ENCODE peak calls at places on chromosome 5, in four cellular contexts. M is astrocyte, X is right lobe of liver, W is GM12878. B is an unnamed sample. For H3K36me3, the result is how much of the 10 kb centered on the place peaks cover.

GRCh38 chr5:59428391-59428790 is 465.1 kb downstream of the PDE4D start:
- DNase-seq in M (peak), X (no peak), W (no peak), B (no peak)

GRCh38 chr5:93611900-93612898 is 29.2 kb downstream of the NR2F1 start:
- DNase-seq in M (peak), X (no peak), W (no peak), B (no peak)

GRCh38 chr5:73280821-73281746 is 108.1 kb downstream of the TMEM174 start:
- DNase-seq in M (peak), X (no peak), W (no peak), B (no peak)

GRCh38 chr5:125106881-125107280 is 360.4 kb upstream of the ZNF608 start:
- DNase-seq in M (no peak), X (no peak), W (no peak), B (no peak)

GRCh38 chr5:160496784-160497183 is 75.1 kb downstream of the PTTG1 start:
- DNase-seq in M (no peak), X (no peak), W (no peak), B (no peak)

GRCh38 chr5:1883120-1883924 is 597 bp upstream of the IRX4 start:
- DNase-seq in M (no peak), X (no peak), W (no peak), B (no peak)

GRCh38 chr5:1435369-1435768 is 9.9 kb downstream of the SLC6A3 start:
- DNase-seq in M (no peak), X (no peak), W (no peak), B (no peak)

GRCh38 chr5:149855371-149855770 is 89.2 kb downstream of the PDE6A start:
- DNase-seq in M (peak), X (no peak), W (no peak), B (no peak)

GRCh38 chr5:157659886-157660660 is 7.8 kb upstream of the SOX30 start:
- DNase-seq in M (no peak), X (no peak), W (no peak), B (no peak)

GRCh38 chr5:1152771-1153282 is 41.0 kb upstream of the SLC12A7 start:
- DNase-seq in M (no peak), X (no peak), W (no peak), B (no peak)

GRCh38 chr5:126544087-126544740 is 50.8 kb downstream of the ALDH7A1 start:
- DNase-seq in M (no peak), X (no peak), W (no peak), B (no peak)

GRCh38 chr5:84197542-84197941 is 187.1 kb downstream of the EDIL3 start:
- DNase-seq in M (no peak), X (no peak), W (no peak), B (no peak)

GRCh38 chr5:114449836-114450515 is 88.1 kb downstream of the KCNN2 start:
- DNase-seq in M (peak), X (peak), W (peak), B (peak)

GRCh38 chr5:5804834-5805233 is 382.4 kb downstream of the ICE1 start:
- DNase-seq in M (no peak), X (no peak), W (no peak), B (no peak)

GRCh38 chr5:14655146-14655741 is 9.3 kb upstream of the OTULIN start:
- DNase-seq in M (no peak), X (no peak), W (no peak), B (no peak)

GRCh38 chr5:179280095-179280490 is 65.2 kb downstream of the ADAMTS2 start:
- DNase-seq in M (no peak), X (peak), W (no peak), B (no peak)

GRCh38 chr5:68898961-68899471 is 194.8 kb upstream of the SLC30A5 start:
- DNase-seq in M (peak), X (no peak), W (no peak), B (no peak)

DNA sequence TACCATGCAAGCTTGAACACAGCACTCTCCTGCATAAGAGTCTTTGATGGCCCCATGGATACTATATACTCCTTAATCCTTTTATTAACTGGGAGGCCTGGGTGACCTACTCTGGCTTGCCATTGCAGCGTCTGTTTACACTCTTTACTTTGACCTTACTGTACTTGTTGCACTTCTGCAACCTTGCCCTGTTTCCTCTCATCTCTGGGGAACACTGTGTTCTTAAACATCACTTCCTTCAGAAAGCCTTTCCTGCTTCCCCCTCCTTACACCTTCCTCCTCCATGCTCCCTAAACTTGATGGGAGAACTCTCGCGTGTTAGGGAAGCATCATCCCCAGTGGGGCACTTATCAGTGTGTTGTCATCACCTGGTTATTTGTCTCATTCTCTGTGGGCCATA is 222.3 kb downstream of the NR3C1 start:
- DNase-seq in M (no peak), X (no peak), W (no peak), B (no peak)
- H3K27ac ChIP-seq in M (no peak), X (no peak), W (no peak), B (no peak)

GRCh38 chr5:34826347-34826746 is 12.6 kb upstream of the TTC23L start:
- DNase-seq in M (peak), X (no peak), W (no peak), B (no peak)
- H3K36me3 ChIP-seq in M (half or more), X (half or more), W (under half), B (under half)

DNA sequence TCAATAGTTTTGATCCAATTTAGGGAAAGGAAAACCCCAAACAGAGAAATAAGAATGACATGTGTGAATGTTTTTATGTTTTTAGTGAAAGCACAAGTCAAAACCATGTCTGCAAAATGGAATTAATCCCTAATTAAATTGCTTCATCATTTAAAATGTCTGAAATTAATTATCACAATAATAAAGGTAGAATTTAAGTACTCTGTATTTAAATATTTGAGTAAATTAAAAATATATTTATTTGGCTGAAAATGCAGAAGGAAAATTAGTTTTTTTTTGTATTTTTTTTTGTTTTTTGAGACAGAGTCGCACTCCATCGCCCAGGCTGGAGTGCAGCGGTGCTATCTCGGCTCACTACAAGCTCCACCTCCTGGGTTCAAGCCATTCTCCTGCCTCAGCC is 330.5 kb upstream of the EFNA5 start:
- DNase-seq in M (no peak), X (no peak), W (no peak), B (no peak)
- H3K27ac ChIP-seq in M (no peak), X (no peak), W (no peak), B (no peak)

DNA sequence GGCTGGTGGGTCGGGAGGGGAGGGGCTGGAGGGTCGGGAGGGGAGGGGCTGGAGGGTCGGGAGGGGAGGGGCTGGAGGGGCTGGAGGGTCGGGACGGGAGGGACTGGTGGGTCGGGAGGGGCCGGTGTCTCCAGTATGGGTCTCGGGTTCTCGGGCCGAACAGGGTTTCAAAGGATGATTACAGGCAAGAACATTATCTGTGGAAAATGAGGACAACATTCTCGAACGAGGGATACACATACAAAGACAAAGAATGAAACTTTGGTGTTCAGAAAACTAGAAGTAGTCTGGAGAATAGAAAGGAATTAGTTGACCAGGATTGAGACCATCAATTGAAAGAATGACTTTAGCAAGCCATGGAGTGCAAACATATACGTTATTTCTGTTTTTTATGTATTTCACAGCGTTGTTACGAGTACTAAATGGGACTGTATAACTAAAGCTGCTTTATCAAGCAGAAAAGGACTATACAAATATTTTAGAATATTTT is 360 bp upstream of the ZCCHC10 start:
- DNase-seq in M (no peak), X (no peak), W (no peak), B (no peak)
- H3K36me3 ChIP-seq in M (under half), X (under half), W (under half), B (under half)

GRCh38 chr5:159095882-159096554 is 3.7 kb downstream of the EBF1 start:
- DNase-seq in M (no peak), X (no peak), W (no peak), B (peak)
- H3K27ac ChIP-seq in M (peak), X (no peak), W (peak), B (peak)

GRCh38 chr5:88419931-88420330 is 151.3 kb upstream of the TMEM161B start:
- DNase-seq in M (no peak), X (no peak), W (no peak), B (no peak)

GRCh38 chr5:88428633-88429032 is 160.0 kb upstream of the TMEM161B start:
- DNase-seq in M (no peak), X (no peak), W (no peak), B (no peak)

GRCh38 chr5:88425124-88425523 is 156.5 kb upstream of the TMEM161B start:
- DNase-seq in M (no peak), X (no peak), W (no peak), B (no peak)
- H3K36me3 ChIP-seq in M (under half), X (under half), W (under half), B (under half)

GRCh38 chr5:57177479-57178156 is 3.8 kb downstream of the GPBP1 start:
- DNase-seq in M (no peak), X (no peak), W (no peak), B (no peak)
- H3K27ac ChIP-seq in M (no peak), X (peak), W (peak), B (no peak)

GRCh38 chr5:154873791-154874331 is 15.4 kb downstream of the CNOT8 start:
- DNase-seq in M (no peak), X (no peak), W (no peak), B (no peak)
- H3K36me3 ChIP-seq in M (under half), X (half or more), W (under half), B (under half)

B was measured in heart right ventricle.